ENCODE peak calls at places on chromosomes 12 and 14, in nine cellular contexts. Q is uterus; D is NAMALWA; L is HT-29; K is activated CD4-positive, alpha-beta T cell treated with anti-CD3 and anti-CD28 coated beads for 1 hour; O is pulmonary artery endothelial cell; M is ELF-1; X is brain microvascular endothelial cell; P is C1 segment of cervical spinal cord. Z is an unnamed sample.

GRCh38 chr12:57619434-57620244 is 8.4 kb downstream of the ARHGEF25 start:
- DNase-seq in P (no peak), M (peak; percentile 64), O (no peak), D (no peak), L (no peak), X (no peak), K (no peak), Q (no peak), Z (no peak)

GRCh38 chr12:11745112-11745511 is 95.6 kb downstream of the ETV6 start:
- DNase-seq in K (no peak), M (no peak), L (no peak), Q (no peak), D (no peak), O (no peak), P (no peak), X (no peak), Z (no peak)

GRCh38 chr14:90373887-90374286 is 22.9 kb upstream of the CALM1 start:
- DNase-seq in L (peak; percentile 27), P (no peak), K (no peak), M (no peak), D (no peak), O (no peak), Q (no peak), X (no peak), Z (no peak)

GRCh38 chr12:93970892-93971688 is 177.3 kb upstream of the PLXNC1 start:
- DNase-seq in X (no peak), M (no peak), P (no peak), L (no peak), Q (no peak), O (no peak), K (no peak), D (no peak), Z (no peak)

GRCh38 chr14:96660667-96661066 is 136.5 kb upstream of the VRK1 start:
- DNase-seq in Q (no peak), P (no peak), L (no peak), K (no peak), X (no peak), O (no peak), M (peak; percentile 86), D (peak; percentile 51), Z (no peak)

GRCh38 chr12:119258149-119258548 is 76.4 kb upstream of the CCDC60 start:
- DNase-seq in M (no peak), O (no peak), P (no peak), D (no peak), X (no peak), Q (no peak), K (no peak), L (no peak), Z (no peak)

GRCh38 chr12:124208469-124208868 is 86.4 kb upstream of the RFLNA start:
- DNase-seq in P (no peak), Q (no peak), D (no peak), X (no peak), O (no peak), L (no peak), K (no peak), M (peak; percentile 43), Z (no peak)

GRCh38 chr14:25848601-25849000 is 749.2 kb downstream of the NOVA1 start:
- DNase-seq in D (no peak), K (no peak), O (no peak), L (no peak), X (no peak), P (no peak), Q (no peak), M (no peak), Z (no peak)

GRCh38 chr14:96978525-96979272 is 181.5 kb downstream of the VRK1 start:
- DNase-seq in M (no peak), K (no peak), Q (no peak), D (no peak), P (no peak), O (no peak), X (no peak), L (no peak), Z (no peak)

GRCh38 chr12:12804432-12804886 is 8.7 kb upstream of the DDX47 start:
- DNase-seq in K (no peak), O (no peak), D (no peak), P (no peak), X (peak; percentile 79), L (peak; percentile 75), Q (no peak), M (no peak), Z (no peak)

GRCh38 chr12:57614178-57614947 is 3.1 kb downstream of the ARHGEF25 start:
- DNase-seq in X (no peak), M (peak; percentile 87), O (no peak), P (no peak), D (peak; percentile 85), K (no peak), Q (peak; percentile 49), L (no peak), Z (no peak)

GRCh38 chr12:122866950-122867607 is 28.8 kb downstream of the VPS37B start:
- DNase-seq in L (no peak), K (no peak), P (no peak), D (no peak), M (no peak), O (no peak), X (no peak), Q (no peak), Z (no peak)